ENCODE peak calls at places on chromosomes 11 and 22, in ten cellular contexts. O is nephron progenitor cell; P is astrocyte of the spinal cord; K is transverse colon; Q is progenitor cell of endocrine pancreas; C is H1; V is RWPE1; D is CD4-positive, alpha-beta T cell; X is cardiac fibroblast; B is heart left ventricle. T is an unnamed sample.

GRCh38 chr11:60100511-60100910 is 12.0 kb downstream of the MS4A2 start:
- DNase-seq in O (no peak), P (no peak), K (no peak), Q (no peak), C (no peak), V (no peak), D (no peak), X (no peak), B (no peak), T (no peak)

GRCh38 chr11:13620063-13620462 is 48.4 kb upstream of the FAR1 start:
- DNase-seq in O (no peak), P (no peak), K (no peak), Q (no peak), C (no peak), V (no peak), D (no peak), X (no peak), B (no peak), T (no peak)

GRCh38 chr22:38766076-38766777 is 10.4 kb upstream of the SUN2 start:
- DNase-seq in O (peak), P (peak), K (peak), Q (peak), C (peak), V (peak), D (peak), X (peak), B (no peak), T (peak)

GRCh38 chr11:112834277-112834755 is 126.9 kb upstream of the NCAM1 start:
- DNase-seq in O (no peak), P (no peak), K (peak), Q (no peak), C (no peak), V (no peak), D (no peak), X (no peak), B (peak), T (no peak)

GRCh38 chr11:47924184-47924671 is 56.1 kb upstream of the PTPRJ start:
- DNase-seq in O (no peak), P (peak), K (no peak), Q (peak), C (no peak), V (peak), D (no peak), X (no peak), B (no peak), T (peak)

GRCh38 chr11:134560566-134561347 is 148.7 kb upstream of the B3GAT1 start:
- DNase-seq in O (peak), P (no peak), K (no peak), Q (no peak), C (peak), V (no peak), D (peak), X (no peak), B (no peak), T (no peak)

GRCh38 chr22:24060375-24060788 is 49.3 kb downstream of the CABIN1 start:
- DNase-seq in O (no peak), P (peak), K (no peak), Q (no peak), C (no peak), V (no peak), D (no peak), X (peak), B (no peak), T (peak)

GRCh38 chr22:43098356-43098755 is 9.2 kb upstream of the TTLL1 start:
- DNase-seq in O (no peak), P (no peak), K (no peak), Q (no peak), C (no peak), V (no peak), D (no peak), X (peak), B (no peak), T (no peak)

GRCh38 chr22:47067911-47068654 is 305.6 kb downstream of the TBC1D22A start:
- DNase-seq in O (no peak), P (no peak), K (peak), Q (no peak), C (no peak), V (no peak), D (no peak), X (no peak), B (no peak), T (no peak)

GRCh38 chr11:19693146-19693545 is 19.5 kb upstream of the NAV2 start:
- DNase-seq in O (no peak), P (no peak), K (no peak), Q (no peak), C (no peak), V (no peak), D (no peak), X (no peak), B (no peak), T (no peak)

GRCh38 chr11:47179655-47179991 is 2.9 kb upstream of the ARFGAP2 start:
- DNase-seq in O (peak), P (no peak), K (no peak), Q (peak), C (peak), V (no peak), D (no peak), X (peak), B (no peak), T (peak)

GRCh38 chr11:57778318-57779037 is 16.9 kb downstream of the CTNND1 start:
- DNase-seq in O (peak), P (peak), K (peak), Q (peak), C (peak), V (peak), D (no peak), X (peak), B (peak), T (peak)

GRCh38 chr11:33375688-33376311 is 118.6 kb downstream of the HIPK3 start:
- DNase-seq in O (no peak), P (peak), K (no peak), Q (peak), C (peak), V (peak), D (no peak), X (peak), B (no peak), T (no peak)

GRCh38 chr11:133343951-133344350 is 188.3 kb downstream of the OPCML start:
- DNase-seq in O (no peak), P (peak), K (no peak), Q (no peak), C (no peak), V (no peak), D (no peak), X (peak), B (no peak), T (no peak)

GRCh38 chr11:31246451-31247165 is 122.9 kb downstream of the DCDC1 start:
- DNase-seq in O (no peak), P (peak), K (no peak), Q (no peak), C (no peak), V (no peak), D (no peak), X (peak), B (peak), T (no peak)

GRCh38 chr11:58592760-58593472 is 14.1 kb downstream of the ZFP91 start:
- DNase-seq in O (no peak), P (no peak), K (peak), Q (no peak), C (no peak), V (no peak), D (no peak), X (no peak), B (no peak), T (no peak)

GRCh38 chr11:12761029-12761428 is 86.8 kb downstream of the TEAD1 start:
- DNase-seq in O (no peak), P (peak), K (no peak), Q (no peak), C (no peak), V (peak), D (no peak), X (peak), B (no peak), T (peak)

GRCh38 chr11:129458756-129459535 is 83.3 kb downstream of the BARX2 start:
- DNase-seq in O (peak), P (no peak), K (no peak), Q (no peak), C (no peak), V (no peak), D (no peak), X (no peak), B (no peak), T (no peak)

GRCh38 chr11:74721479-74721835 is 9.8 kb downstream of the CHRDL2 start:
- DNase-seq in O (no peak), P (no peak), K (no peak), Q (no peak), C (no peak), V (no peak), D (no peak), X (no peak), B (no peak), T (no peak)

GRCh38 chr11:59206635-59207034 is 6.1 kb downstream of the MPEG1 start:
- DNase-seq in O (peak), P (no peak), K (peak), Q (no peak), C (peak), V (no peak), D (no peak), X (peak), B (no peak), T (peak)

GRCh38 chr11:73361953-73362776 is 14.0 kb upstream of the RELT start:
- DNase-seq in O (peak), P (no peak), K (no peak), Q (no peak), C (peak), V (no peak), D (no peak), X (no peak), B (no peak), T (no peak)

GRCh38 chr11:78030429-78031325 is 7.6 kb upstream of the KCTD14 start:
- DNase-seq in O (no peak), P (peak), K (peak), Q (no peak), C (no peak), V (no peak), D (no peak), X (peak), B (peak), T (no peak)

GRCh38 chr11:83456075-83456474 is 169.9 kb upstream of the CCDC90B start:
- DNase-seq in O (peak), P (no peak), K (no peak), Q (peak), C (peak), V (no peak), D (no peak), X (no peak), B (no peak), T (no peak)

GRCh38 chr11:67274768-67275605 is 8.7 kb downstream of the GRK2 start:
- DNase-seq in O (peak), P (no peak), K (peak), Q (no peak), C (no peak), V (no peak), D (no peak), X (no peak), B (peak), T (no peak)

GRCh38 chr11:114078423-114078822 is 18.9 kb downstream of the ZBTB16 start:
- DNase-seq in O (no peak), P (no peak), K (no peak), Q (no peak), C (no peak), V (no peak), D (no peak), X (no peak), B (no peak), T (no peak)

GRCh38 chr22:34105461-34106062 is 185.3 kb upstream of the LARGE1 start:
- DNase-seq in O (peak), P (no peak), K (peak), Q (peak), C (peak), V (no peak), D (no peak), X (peak), B (peak), T (no peak)
- TF ChIP-seq CTCF in O (peak), P (no peak), K (peak), Q (peak), C (peak), V (no peak), D (no peak), X (no peak), B (peak), T (peak)

DNA sequence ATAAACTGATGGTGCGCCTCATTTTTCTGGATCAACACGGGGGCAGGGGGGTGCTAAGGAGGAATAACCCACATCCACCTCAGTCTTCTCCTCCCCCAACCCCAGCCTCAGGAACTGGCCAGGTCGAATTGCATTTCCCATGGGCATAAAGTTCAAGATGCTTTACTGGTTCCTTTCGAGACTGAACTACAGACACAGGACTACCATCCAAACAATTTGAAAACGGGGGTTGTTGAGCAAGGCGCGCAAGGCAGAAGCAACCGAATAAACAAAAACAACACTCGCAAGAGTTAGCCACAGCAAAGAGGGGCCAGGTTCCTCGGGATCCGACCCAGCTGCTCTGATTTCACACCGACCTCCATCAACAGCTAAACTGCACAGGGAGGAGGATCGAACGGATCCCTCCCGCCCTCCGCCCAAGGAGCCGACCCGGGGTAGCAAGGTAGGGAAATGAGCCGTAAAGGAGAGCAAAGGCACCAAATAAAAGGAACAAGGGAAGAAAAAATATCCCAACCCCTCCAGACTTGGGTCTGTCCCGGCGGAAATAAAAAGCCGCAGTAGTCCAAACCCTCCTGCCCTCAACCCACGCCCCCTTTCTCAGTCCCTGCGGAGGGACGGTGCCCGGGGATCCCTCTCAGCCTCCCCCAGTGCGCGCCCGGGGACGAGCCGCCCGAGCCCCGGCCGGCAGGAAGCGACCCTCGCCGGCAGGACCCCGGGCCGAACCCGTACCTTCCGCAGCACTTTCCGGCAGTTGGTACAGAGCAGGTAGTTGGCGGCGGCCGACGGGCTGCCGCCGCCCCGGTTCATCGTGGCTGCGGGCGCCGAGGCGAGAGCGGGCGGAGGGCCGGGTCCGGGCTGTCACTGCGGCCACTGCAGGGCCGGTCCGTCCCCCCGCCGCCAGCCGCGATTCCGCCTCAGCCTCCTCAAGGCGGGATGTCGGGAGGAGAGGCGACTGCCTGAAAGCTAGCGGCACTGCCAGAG is 658 bp downstream of the SESN3 start:
- DNase-seq in O (peak), P (peak), K (peak), Q (peak), C (peak), V (peak), D (peak), X (peak), B (peak), T (no peak)
- TF ChIP-seq CTCF in O (no peak), P (no peak), K (no peak), Q (no peak), C (no peak), V (no peak), D (no peak), X (no peak), B (no peak), T (no peak)

DNA sequence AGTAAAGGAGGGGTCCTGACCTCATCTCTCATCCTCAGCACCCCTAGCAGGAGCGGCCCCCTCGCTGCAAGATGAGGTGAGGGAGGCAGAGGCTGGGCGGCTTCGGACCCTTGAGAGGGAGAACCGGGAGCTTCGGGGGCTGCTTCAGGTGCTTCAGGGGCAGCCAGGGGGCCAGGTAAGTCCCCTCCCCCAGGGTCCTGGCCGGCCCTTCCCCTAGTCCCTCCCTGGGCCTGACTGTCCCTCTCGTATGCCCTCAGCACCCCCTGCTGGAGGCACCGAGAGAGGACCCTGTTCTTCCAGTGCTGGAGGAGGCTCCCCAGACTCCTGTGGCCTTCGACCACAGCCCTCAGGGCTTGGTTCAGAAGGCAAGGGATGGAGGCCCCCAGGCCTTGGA is 3.7 kb downstream of the CCDC88B start:
- DNase-seq in O (no peak), P (no peak), K (peak), Q (no peak), C (no peak), V (no peak), D (no peak), X (no peak), B (no peak), T (no peak)
- TF ChIP-seq CTCF in O (peak), P (peak), K (peak), Q (peak), C (no peak), V (no peak), D (no peak), X (peak), B (peak), T (peak)

GRCh38 chr11:1389103-1389931 is 417 bp upstream of the BRSK2 start:
- DNase-seq in O (peak), P (peak), K (peak), Q (peak), C (peak), V (peak), D (peak), X (peak), B (peak), T (peak)
- TF ChIP-seq CTCF in O (no peak), P (no peak), K (no peak), Q (peak), C (no peak), V (peak), D (peak), X (no peak), B (no peak), T (peak)

GRCh38 chr11:117621226-117621625 is 175.8 kb downstream of the DSCAML1 start:
- DNase-seq in O (no peak), P (peak), K (no peak), Q (no peak), C (no peak), V (no peak), D (no peak), X (peak), B (no peak), T (peak)
- TF ChIP-seq CTCF in O (peak), P (peak), K (no peak), Q (peak), C (peak), V (peak), D (peak), X (peak), B (peak), T (peak)